ENCODE peak calls at places on chromosomes 2 and 18, in five cellular contexts. D is NCI-H345, J is cardiac septum, A is cardiac muscle cell, T is psoas muscle. K is an unnamed sample.

GRCh38 chr18:8097942-8098341 is 511.3 kb upstream of the RAB12 start:
- DNase-seq in A (no peak), T (no peak), D (peak; percentile 38), J (no peak), K (no peak)

GRCh38 chr2:98907966-98908905 is 27.8 kb downstream of the CRACDL start:
- DNase-seq in T (no peak), A (no peak), J (peak; percentile 46), D (no peak), K (no peak)

GRCh38 chr2:18362696-18363095 is 197.8 kb downstream of the RDH14 start:
- DNase-seq in T (no peak), D (no peak), A (peak; percentile 70), J (no peak), K (no peak)

GRCh38 chr18:55861266-55861665 is 273.3 kb upstream of the TCF4 start:
- DNase-seq in J (no peak), A (peak; percentile 70), D (no peak), T (no peak), K (no peak)

GRCh38 chr2:191845876-191846786 is 757 bp downstream of the CAVIN2 start:
- DNase-seq in D (no peak), J (no peak), T (no peak), A (no peak), K (peak; percentile 37)

GRCh38 chr2:231470246-231470900 is 6.1 kb upstream of the NCL start:
- DNase-seq in J (no peak), D (no peak), T (no peak), A (no peak), K (no peak)

GRCh38 chr2:150860301-150860700 is 372.8 kb upstream of the RND3 start:
- DNase-seq in T (no peak), D (peak; percentile 57), J (no peak), A (no peak), K (no peak)

GRCh38 chr2:207166349-207167128 is 791 bp upstream of the KLF7 start:
- DNase-seq in T (peak; percentile 89), A (peak; percentile 93), J (peak; percentile 92), D (peak; percentile 79), K (peak; percentile 70)

GRCh38 chr2:51027442-51027841 is 4.5 kb downstream of the NRXN1 start:
- DNase-seq in T (peak; percentile 49), A (no peak), D (no peak), J (no peak), K (no peak)

GRCh38 chr18:43486462-43486861 is 209.2 kb upstream of the SYT4 start:
- DNase-seq in T (no peak), D (peak; percentile 8), A (no peak), J (no peak), K (peak; percentile 0)

GRCh38 chr2:64748561-64748960 is 94.8 kb upstream of the SERTAD2 start:
- DNase-seq in A (no peak), D (no peak), J (no peak), T (no peak), K (no peak)

GRCh38 chr18:46433121-46433826 is 223.7 kb downstream of the LOXHD1 start:
- DNase-seq in J (no peak), A (no peak), T (no peak), D (no peak), K (no peak)

GRCh38 chr18:31402026-31402373 is 25.4 kb downstream of the DSG4 start:
- DNase-seq in D (no peak), T (no peak), J (no peak), A (no peak), K (no peak)

GRCh38 chr2:235032466-235032865 is 80.6 kb downstream of the SH3BP4 start:
- DNase-seq in J (no peak), A (no peak), T (no peak), D (no peak), K (no peak)

GRCh38 chr2:65579506-65580235 is 147.3 kb upstream of the SPRED2 start:
- DNase-seq in J (no peak), T (no peak), D (no peak), A (no peak), K (no peak)

GRCh38 chr2:209688388-209688787 is 83.2 kb upstream of the UNC80 start:
- DNase-seq in T (no peak), J (no peak), A (no peak), D (no peak), K (no peak)

GRCh38 chr2:117832905-117833613 is 18.6 kb downstream of the DDX18 start:
- DNase-seq in T (no peak), A (peak; percentile 49), J (no peak), D (no peak), K (peak; percentile 22)

K was measured in A172.